ENCODE peak calls at places on chromosomes 2 and 18, in nine cellular contexts. S is mesenchymal stem cell; K is uterus; E is lower lobe of right lung; T is cardiac muscle cell; O is endodermal cell; C is CD4-positive, CD25-positive, alpha-beta regulatory T cell; R is mucosa of descending colon; L is heart left ventricle. N is an unnamed sample.

GRCh38 chr2:70728128-70728527 is 39.9 kb downstream of the ADD2 start:
- DNase-seq in S (no peak), K (no peak), E (no peak), T (peak; percentile 33), O (peak; percentile 87), C (no peak), R (no peak), L (no peak), N (no peak)

GRCh38 chr2:1502891-1503304 is 89.6 kb downstream of the TPO start:
- DNase-seq in S (no peak), K (no peak), E (peak; percentile 44), T (no peak), O (no peak), C (no peak), R (no peak), L (no peak), N (no peak)

GRCh38 chr18:45059695-45060094 is 379.0 kb downstream of the SETBP1 start:
- DNase-seq in S (peak; percentile 78), K (no peak), E (no peak), T (peak; percentile 61), O (no peak), C (no peak), R (no peak), L (no peak), N (no peak)

GRCh38 chr2:203559640-203560039 is 24.5 kb upstream of the RAPH1 start:
- DNase-seq in S (no peak), K (no peak), E (no peak), T (no peak), O (no peak), C (no peak), R (no peak), L (no peak), N (no peak)

GRCh38 chr2:233901884-233902283 is 15.3 kb upstream of the TRPM8 start:
- DNase-seq in S (no peak), K (no peak), E (no peak), T (no peak), O (no peak), C (no peak), R (no peak), L (no peak), N (no peak)

GRCh38 chr18:5630766-5631413 is 87.1 kb upstream of the EPB41L3 start:
- DNase-seq in S (no peak), K (no peak), E (no peak), T (no peak), O (no peak), C (no peak), R (peak; percentile 41), L (no peak), N (no peak)

GRCh38 chr2:9356336-9356735 is 67.0 kb downstream of the ITGB1BP1 start:
- DNase-seq in S (no peak), K (no peak), E (no peak), T (no peak), O (no peak), C (no peak), R (no peak), L (no peak), N (peak; percentile 53)

GRCh38 chr2:13522917-13523821 is 806.4 kb downstream of the TRIB2 start:
- DNase-seq in S (no peak), K (peak; percentile 31), E (no peak), T (no peak), O (peak; percentile 59), C (peak; percentile 1), R (no peak), L (peak; percentile 28), N (peak; percentile 45)

GRCh38 chr2:30862054-30862651 is 54.9 kb upstream of the CAPN13 start:
- DNase-seq in S (peak; percentile 56), K (no peak), E (peak; percentile 59), T (peak; percentile 69), O (peak; percentile 76), C (peak; percentile 71), R (peak; percentile 30), L (peak; percentile 42), N (peak; percentile 20)

GRCh38 chr2:47070920-47071824 is 83.9 kb downstream of the STPG4 start:
- DNase-seq in S (peak; percentile 96), K (peak; percentile 72), E (peak; percentile 85), T (peak; percentile 97), O (no peak), C (peak; percentile 66), R (no peak), L (peak; percentile 85), N (no peak)

GRCh38 chr2:80392446-80392845 is 87.9 kb upstream of the LRRTM1 start:
- DNase-seq in S (peak; percentile 31), K (no peak), E (no peak), T (peak; percentile 2), O (no peak), C (no peak), R (no peak), L (no peak), N (no peak)

GRCh38 chr2:1162768-1163584 is 212.3 kb downstream of the SNTG2 start:
- DNase-seq in S (no peak), K (no peak), E (no peak), T (no peak), O (no peak), C (peak; percentile 44), R (no peak), L (no peak), N (no peak)

GRCh38 chr2:88600038-88600465 is 27.2 kb downstream of the EIF2AK3 start:
- DNase-seq in S (peak; percentile 96), K (no peak), E (no peak), T (peak; percentile 93), O (peak; percentile 68), C (peak; percentile 78), R (no peak), L (peak; percentile 33), N (peak; percentile 21)

GRCh38 chr2:88597168-88597567 is 30.1 kb downstream of the EIF2AK3 start:
- DNase-seq in S (no peak), K (no peak), E (no peak), T (no peak), O (no peak), C (no peak), R (no peak), L (no peak), N (peak; percentile 11)

GRCh38 chr2:88601302-88601701 is 26.0 kb downstream of the EIF2AK3 start:
- DNase-seq in S (no peak), K (no peak), E (no peak), T (peak; percentile 87), O (no peak), C (no peak), R (no peak), L (no peak), N (peak; percentile 12)

GRCh38 chr2:88602022-88602421 is 25.2 kb downstream of the EIF2AK3 start:
- DNase-seq in S (no peak), K (no peak), E (no peak), T (no peak), O (no peak), C (no peak), R (no peak), L (no peak), N (no peak)

DNA sequence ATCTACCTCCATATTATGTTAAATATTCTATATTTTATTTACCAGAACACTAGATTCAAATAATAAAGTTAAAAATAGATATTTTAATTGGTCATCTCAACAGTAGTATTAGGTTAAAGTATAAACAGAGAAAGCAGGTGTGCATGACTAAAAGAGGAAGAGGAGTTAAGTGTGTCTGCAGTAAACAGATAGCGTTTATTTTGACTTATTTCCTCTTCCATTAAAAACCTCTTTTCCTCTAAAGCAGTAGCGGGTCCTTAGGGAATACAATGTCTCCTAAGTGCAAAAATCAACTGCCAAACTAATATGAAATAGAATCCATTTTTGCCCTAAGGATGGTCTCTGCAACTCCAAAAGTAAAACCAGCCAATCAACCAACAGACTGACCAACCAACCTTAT is 27.7 kb downstream of the EIF2AK3 start:
- DNase-seq in S (no peak), K (no peak), E (no peak), T (no peak), O (no peak), C (no peak), R (no peak), L (no peak), N (no peak)
- H3K36me3 ChIP-seq in S (peaks cover 6% of the 10 kb centered on the region), K (no peaks in the 10 kb centered on the region), E (no peaks in the 10 kb centered on the region), T (no peaks in the 10 kb centered on the region), O (peaks cover 4% of the 10 kb centered on the region), C (peaks cover 7% of the 10 kb centered on the region), R (no peaks in the 10 kb centered on the region), L (no peaks in the 10 kb centered on the region), N (no peaks in the 10 kb centered on the region)

GRCh38 chr18:36141576-36141975 is 11.9 kb downstream of the ELP2 start:
- DNase-seq in S (no peak), K (no peak), E (no peak), T (no peak), O (no peak), C (no peak), R (no peak), L (no peak), N (no peak)
- H3K4me1 ChIP-seq in S (peaks cover 2% of the 10 kb centered on the region), K (no peaks in the 10 kb centered on the region), E (no peaks in the 10 kb centered on the region), T (no peaks in the 10 kb centered on the region), O (peaks cover 8% of the 10 kb centered on the region), C (peaks cover 2% of the 10 kb centered on the region), R (no peaks in the 10 kb centered on the region), L (no peaks in the 10 kb centered on the region), N (no peaks in the 10 kb centered on the region)

GRCh38 chr2:173989160-173989885 is 24.1 kb upstream of the SP3 start:
- DNase-seq in S (no peak), K (no peak), E (no peak), T (no peak), O (no peak), C (no peak), R (no peak), L (no peak), N (no peak)

GRCh38 chr2:173991857-173992588 is 26.9 kb upstream of the SP3 start:
- DNase-seq in S (no peak), K (peak; percentile 60), E (no peak), T (peak; percentile 62), O (no peak), C (no peak), R (no peak), L (peak; percentile 53), N (no peak)

GRCh38 chr2:173986805-173987204 is 21.6 kb upstream of the SP3 start:
- DNase-seq in S (peak; percentile 48), K (peak; percentile 41), E (no peak), T (no peak), O (no peak), C (no peak), R (no peak), L (peak; percentile 47), N (no peak)

GRCh38 chr2:173989886-173990744 is 24.9 kb upstream of the SP3 start:
- DNase-seq in S (no peak), K (no peak), E (no peak), T (no peak), O (no peak), C (no peak), R (no peak), L (peak; percentile 44), N (no peak)

GRCh38 chr2:173990970-173991819 is 26.0 kb upstream of the SP3 start:
- DNase-seq in S (no peak), K (peak; percentile 90), E (no peak), T (peak; percentile 92), O (no peak), C (no peak), R (peak; percentile 66), L (peak; percentile 82), N (no peak)
- H3K4me3 ChIP-seq in S (peak overlapping the region; percentile 40), K (no peak overlapping the region), E (no peak overlapping the region), T (no peak overlapping the region), O (no peak overlapping the region), C (no peak overlapping the region), R (no peak overlapping the region), L (no peak overlapping the region), N (no peak overlapping the region)

DNA sequence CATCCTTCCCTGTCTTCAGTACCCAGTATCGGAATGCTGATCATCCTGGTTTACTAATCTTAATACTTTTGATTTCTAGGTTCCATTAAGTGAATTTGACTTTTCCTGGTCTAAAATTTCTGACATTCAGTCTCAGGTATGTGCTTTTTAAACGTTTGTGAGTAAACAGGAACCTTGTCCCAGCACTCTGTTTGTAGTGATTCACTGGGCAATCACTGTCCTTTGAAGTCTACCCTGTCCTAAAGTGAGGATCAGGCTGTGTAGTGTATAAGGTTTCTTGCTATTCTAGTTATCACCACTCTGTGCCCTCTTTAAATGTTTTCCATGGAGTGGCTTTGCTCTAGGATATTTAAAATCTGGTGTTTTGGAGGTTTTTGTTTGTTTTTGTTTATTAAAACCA is 14.4 kb downstream of the DDX18 start:
- DNase-seq in S (no peak), K (no peak), E (no peak), T (no peak), O (no peak), C (no peak), R (no peak), L (no peak), N (no peak)
- H3K36me3 ChIP-seq in S (peaks cover 94% of the 10 kb centered on the region), K (no peaks in the 10 kb centered on the region), E (peaks cover 90% of the 10 kb centered on the region), T (peaks cover 50% of the 10 kb centered on the region), O (peaks cover 95% of the 10 kb centered on the region), C (peaks cover 89% of the 10 kb centered on the region), R (peaks cover 34% of the 10 kb centered on the region), L (peaks cover 46% of the 10 kb centered on the region), N (peaks cover 75% of the 10 kb centered on the region)